ENCODE peak calls at places on chromosomes 11 and 22, in four cellular contexts. One of them, this sample, is unnamed.

GRCh38 chr11:126702165-126702738 is 298.3 kb downstream of the KIRREL3 start:
- DNase-seq in GM23248: no peak
- DNase-seq in hepatocyte: no peak
- DNase-seq in SK-N-SH: no peak
- DNase-seq in this sample: no peak

GRCh38 chr11:62788991-62789390 is 1.8 kb downstream of the TMEM179B start:
- DNase-seq in GM23248: no peak
- DNase-seq in hepatocyte: no peak
- DNase-seq in SK-N-SH: no peak
- DNase-seq in this sample: no peak

GRCh38 chr11:119460582-119460981 is 37.6 kb upstream of the THY1 start:
- DNase-seq in GM23248: peak; percentile 82
- DNase-seq in hepatocyte: no peak
- DNase-seq in SK-N-SH: no peak
- DNase-seq in this sample: no peak

GRCh38 chr11:62593434-62594044 is 2.2 kb upstream of the TUT1 start:
- DNase-seq in GM23248: peak; percentile 88
- DNase-seq in hepatocyte: peak; percentile 73
- DNase-seq in SK-N-SH: peak; percentile 57
- DNase-seq in this sample: peak; percentile 78

GRCh38 chr11:30258679-30259078 is 27.9 kb downstream of the FSHB start:
- DNase-seq in GM23248: no peak
- DNase-seq in hepatocyte: no peak
- DNase-seq in SK-N-SH: no peak
- DNase-seq in this sample: no peak

GRCh38 chr11:129787518-129787917 is 28.1 kb upstream of the TMEM45B start:
- DNase-seq in GM23248: no peak
- DNase-seq in hepatocyte: no peak
- DNase-seq in SK-N-SH: no peak
- DNase-seq in this sample: no peak

GRCh38 chr22:29369460-29369859 is 18.9 kb downstream of the AP1B1 start:
- DNase-seq in GM23248: peak; percentile 95
- DNase-seq in hepatocyte: peak; percentile 77
- DNase-seq in SK-N-SH: no peak
- DNase-seq in this sample: no peak

GRCh38 chr11:42849362-42849761 is 462.4 kb upstream of the API5 start:
- DNase-seq in GM23248: no peak
- DNase-seq in hepatocyte: no peak
- DNase-seq in SK-N-SH: no peak
- DNase-seq in this sample: no peak

GRCh38 chr11:115306703-115307102 is 197.5 kb downstream of the CADM1 start:
- DNase-seq in GM23248: no peak
- DNase-seq in hepatocyte: no peak
- DNase-seq in SK-N-SH: no peak
- DNase-seq in this sample: no peak

GRCh38 chr22:25069758-25070461 is 117.4 kb downstream of the KIAA1671 start:
- DNase-seq in GM23248: no peak
- DNase-seq in hepatocyte: no peak
- DNase-seq in SK-N-SH: no peak
- DNase-seq in this sample: no peak

GRCh38 chr11:130601141-130601540 is 152.7 kb downstream of the ADAMTS15 start:
- DNase-seq in GM23248: peak; percentile 64
- DNase-seq in hepatocyte: peak; percentile 66
- DNase-seq in SK-N-SH: no peak
- DNase-seq in this sample: no peak

GRCh38 chr11:27592111-27592780 is 85.7 kb upstream of the LIN7C start:
- DNase-seq in GM23248: peak; percentile 26
- DNase-seq in hepatocyte: no peak
- DNase-seq in SK-N-SH: no peak
- DNase-seq in this sample: no peak

GRCh38 chr22:17087176-17088131 is 2.7 kb downstream of the IL17RA start:
- DNase-seq in GM23248: no peak
- DNase-seq in hepatocyte: no peak
- DNase-seq in SK-N-SH: no peak
- DNase-seq in this sample: peak; percentile 85

GRCh38 chr11:90847268-90847886 is 624.5 kb upstream of the CHORDC1 start:
- DNase-seq in GM23248: no peak
- DNase-seq in hepatocyte: no peak
- DNase-seq in SK-N-SH: peak; percentile 7
- DNase-seq in this sample: no peak

GRCh38 chr11:130829801-130830562 is 86.3 kb downstream of the SNX19 start:
- DNase-seq in GM23248: no peak
- DNase-seq in hepatocyte: no peak
- DNase-seq in SK-N-SH: no peak
- DNase-seq in this sample: no peak

GRCh38 chr11:120019191-120019590 is 118.7 kb downstream of the TRIM29 start:
- DNase-seq in GM23248: no peak
- DNase-seq in hepatocyte: no peak
- DNase-seq in SK-N-SH: no peak
- DNase-seq in this sample: no peak

GRCh38 chr11:10307411-10308207 is 2.7 kb downstream of the ADM start:
- DNase-seq in GM23248: peak; percentile 98
- DNase-seq in hepatocyte: peak; percentile 92
- DNase-seq in SK-N-SH: peak; percentile 91
- DNase-seq in this sample: peak; percentile 92

GRCh38 chr11:71309611-71310010 is 57.2 kb upstream of the SHANK2 start:
- DNase-seq in GM23248: no peak
- DNase-seq in hepatocyte: no peak
- DNase-seq in SK-N-SH: no peak
- DNase-seq in this sample: no peak

GRCh38 chr11:30025396-30026139 is 8.7 kb upstream of the KCNA4 start:
- DNase-seq in GM23248: no peak
- DNase-seq in hepatocyte: no peak
- DNase-seq in SK-N-SH: no peak
- DNase-seq in this sample: no peak

GRCh38 chr11:1574256-1575242 is 2.5 kb upstream of the DUSP8 start:
- DNase-seq in GM23248: peak; percentile 74
- DNase-seq in hepatocyte: peak; percentile 82
- DNase-seq in SK-N-SH: peak; percentile 89
- DNase-seq in this sample: peak; percentile 58

GRCh38 chr11:1572200-1573076 is at the start of gene DUSP8:
- DNase-seq in GM23248: peak; percentile 93
- DNase-seq in hepatocyte: peak; percentile 97
- DNase-seq in SK-N-SH: peak; percentile 98
- DNase-seq in this sample: peak; percentile 71

GRCh38 chr11:1573847-1574255 is 1.8 kb upstream of the DUSP8 start:
- DNase-seq in GM23248: no peak
- DNase-seq in hepatocyte: no peak
- DNase-seq in SK-N-SH: peak; percentile 62
- DNase-seq in this sample: no peak

GRCh38 chr11:1571760-1572199 is 291 bp downstream of the DUSP8 start:
- DNase-seq in GM23248: no peak
- DNase-seq in hepatocyte: no peak
- DNase-seq in SK-N-SH: no peak
- DNase-seq in this sample: no peak

GRCh38 chr11:1573077-1573846 is 1.2 kb upstream of the DUSP8 start:
- DNase-seq in GM23248: no peak
- DNase-seq in hepatocyte: no peak
- DNase-seq in SK-N-SH: peak; percentile 58
- DNase-seq in this sample: no peak
- H3K4me3 ChIP-seq in GM23248: no peak overlapping the region
- H3K4me3 ChIP-seq in hepatocyte: peak overlapping the region; percentile 92
- H3K4me3 ChIP-seq in SK-N-SH: peak overlapping the region; percentile 59
- H3K4me3 ChIP-seq in this sample: peak overlapping the region; percentile 35

DNA sequence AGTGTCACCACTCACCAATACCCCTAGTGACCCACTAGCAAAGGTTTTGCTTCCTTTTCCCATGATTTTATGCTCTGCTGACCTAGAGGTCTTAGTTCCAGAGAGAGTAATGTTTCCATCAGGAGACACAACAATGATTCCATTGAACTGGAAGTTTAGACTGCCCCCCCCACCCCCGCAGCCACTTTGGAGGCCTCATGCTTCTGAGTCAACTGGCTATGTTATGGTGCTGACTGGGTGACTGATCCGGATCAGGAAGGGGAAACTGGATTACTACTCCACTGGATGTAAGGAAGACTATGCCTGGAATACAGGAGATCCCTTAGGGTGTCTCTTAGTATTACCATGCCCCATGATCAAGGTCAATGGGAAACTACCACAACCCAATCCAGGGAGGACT is 633.6 kb downstream of the OPCML start:
- DNase-seq in GM23248: no peak
- DNase-seq in hepatocyte: no peak
- DNase-seq in SK-N-SH: no peak
- DNase-seq in this sample: no peak
- H3K9me2 ChIP-seq in GM23248: no peaks in the 10 kb centered on the region
- H3K9me2 ChIP-seq in hepatocyte: no peaks in the 10 kb centered on the region
- H3K9me2 ChIP-seq in SK-N-SH: no peaks in the 10 kb centered on the region
- H3K9me2 ChIP-seq in this sample: no peaks in the 10 kb centered on the region

GRCh38 chr22:23576681-23577080 is 3.4 kb downstream of the IGLL1 start:
- DNase-seq in GM23248: no peak
- DNase-seq in hepatocyte: no peak
- DNase-seq in SK-N-SH: no peak
- DNase-seq in this sample: no peak
- H3K4me3 ChIP-seq in GM23248: no peak overlapping the region
- H3K4me3 ChIP-seq in hepatocyte: no peak overlapping the region
- H3K4me3 ChIP-seq in SK-N-SH: no peak overlapping the region
- H3K4me3 ChIP-seq in this sample: no peak overlapping the region

DNA sequence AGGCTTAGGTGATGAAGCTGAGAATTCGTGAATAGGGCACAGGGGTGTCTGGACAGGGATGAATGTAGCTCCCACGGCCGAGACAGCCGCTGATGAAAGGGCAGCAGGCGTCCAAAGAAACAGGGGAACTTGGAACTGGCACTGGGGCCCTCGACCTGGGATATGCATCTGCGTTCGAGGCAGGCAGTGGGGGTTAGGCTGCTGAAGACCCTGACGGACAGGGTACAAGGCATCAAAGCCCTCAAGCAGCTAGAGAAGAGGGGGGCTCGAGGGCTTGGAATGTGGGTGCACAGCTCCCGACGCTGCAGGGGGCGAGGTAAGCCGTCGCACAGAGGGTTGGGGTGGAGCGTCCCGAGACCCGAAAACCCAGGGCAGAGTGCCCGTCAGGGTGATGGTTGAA is 6.9 kb upstream of the SYT8 start:
- DNase-seq in GM23248: no peak
- DNase-seq in hepatocyte: no peak
- DNase-seq in SK-N-SH: no peak
- DNase-seq in this sample: no peak
- H3K9me2 ChIP-seq in GM23248: no peaks in the 10 kb centered on the region
- H3K9me2 ChIP-seq in hepatocyte: no peaks in the 10 kb centered on the region
- H3K9me2 ChIP-seq in SK-N-SH: no peaks in the 10 kb centered on the region
- H3K9me2 ChIP-seq in this sample: no peaks in the 10 kb centered on the region

DNA sequence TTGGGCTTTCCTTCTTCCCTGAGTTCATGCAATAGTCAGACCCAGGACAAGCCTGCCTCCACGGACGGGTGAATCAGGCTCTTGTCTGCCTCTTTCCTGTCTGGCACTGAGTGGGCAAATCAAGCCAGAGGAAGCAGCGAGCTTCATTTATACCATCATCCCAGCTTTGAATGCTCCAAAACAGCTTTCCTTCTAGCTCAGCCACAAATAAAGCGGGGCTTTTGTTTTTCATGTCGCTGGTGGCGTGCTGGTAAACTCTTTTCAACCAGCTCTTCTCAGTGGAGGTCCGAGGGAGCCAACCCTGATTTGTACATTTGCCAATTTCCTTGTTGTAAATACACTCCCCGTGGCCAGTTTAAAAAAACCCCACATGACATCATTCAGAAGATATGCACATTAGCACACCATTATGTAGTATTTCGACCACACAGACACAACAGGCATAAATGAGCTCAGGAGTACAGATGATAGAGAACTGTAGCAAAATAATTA is 8.6 kb downstream of the C11orf91 start:
- DNase-seq in GM23248: peak; percentile 98
- DNase-seq in hepatocyte: peak; percentile 89
- DNase-seq in SK-N-SH: no peak
- DNase-seq in this sample: no peak
- H3K4me3 ChIP-seq in GM23248: peak overlapping the region; percentile 54
- H3K4me3 ChIP-seq in hepatocyte: no peak overlapping the region
- H3K4me3 ChIP-seq in SK-N-SH: peak overlapping the region; percentile 12
- H3K4me3 ChIP-seq in this sample: no peak overlapping the region

This sample was measured in MM.1S.